ENCODE peak calls at places on chromosomes 5 and 9, in seven cellular contexts. G is CD8-positive, alpha-beta T cell; C is breast epithelium; S is Karpas-422; N is heart right ventricle; L is endodermal cell; I is NT2/D1. J is an unnamed sample. For H3K36me3, the result is how much of the 10 kb centered on the place peaks cover.

GRCh38 chr9:107484117-107484723 is 5.3 kb downstream of the KLF4 start:
- DNase-seq in G (no peak), C (peak), S (peak), N (no peak), L (peak), I (peak), J (peak)

GRCh38 chr5:177496111-177497010 is 1.0 kb downstream of the PDLIM7 start:
- DNase-seq in G (no peak), C (peak), S (peak), N (no peak), L (peak), I (peak), J (peak)

GRCh38 chr9:85871008-85871407 is 69.9 kb upstream of the NAA35 start:
- DNase-seq in G (no peak), C (no peak), S (no peak), N (no peak), L (no peak), I (no peak), J (no peak)

GRCh38 chr9:133584559-133585476 is 24.4 kb downstream of the FAM163B start:
- DNase-seq in G (no peak), C (no peak), S (no peak), N (peak), L (peak), I (no peak), J (no peak)

GRCh38 chr5:957730-958485 is 50.7 kb upstream of the NKD2 start:
- DNase-seq in G (no peak), C (peak), S (no peak), N (no peak), L (no peak), I (no peak), J (no peak)

GRCh38 chr5:34043099-34043876 is at the start of gene C1QTNF3:
- DNase-seq in G (no peak), C (no peak), S (no peak), N (no peak), L (no peak), I (no peak), J (no peak)

GRCh38 chr5:81679885-81680284 is 71.0 kb downstream of the SSBP2 start:
- DNase-seq in G (no peak), C (no peak), S (no peak), N (no peak), L (no peak), I (no peak), J (no peak)

GRCh38 chr5:15612915-15613635 is 113.1 kb downstream of the FBXL7 start:
- DNase-seq in G (no peak), C (no peak), S (no peak), N (no peak), L (no peak), I (no peak), J (no peak)

GRCh38 chr9:81193362-81194339 is 495.7 kb downstream of the TLE1 start:
- DNase-seq in G (no peak), C (no peak), S (no peak), N (no peak), L (no peak), I (no peak), J (no peak)

GRCh38 chr5:35771321-35771720 is 85.4 kb upstream of the IL7R start:
- DNase-seq in G (no peak), C (no peak), S (no peak), N (no peak), L (no peak), I (no peak), J (no peak)

GRCh38 chr9:134765785-134766184 is 114.8 kb upstream of the FCN2 start:
- DNase-seq in G (no peak), C (no peak), S (no peak), N (no peak), L (no peak), I (no peak), J (no peak)

GRCh38 chr9:134768332-134769083 is 112.1 kb upstream of the FCN2 start:
- DNase-seq in G (no peak), C (no peak), S (no peak), N (peak), L (no peak), I (no peak), J (no peak)

GRCh38 chr9:134769084-134769455 is 111.5 kb upstream of the FCN2 start:
- DNase-seq in G (no peak), C (no peak), S (no peak), N (no peak), L (no peak), I (no peak), J (no peak)

GRCh38 chr9:134764870-134765269 is 115.7 kb upstream of the FCN2 start:
- DNase-seq in G (no peak), C (no peak), S (no peak), N (no peak), L (no peak), I (no peak), J (peak)

GRCh38 chr9:134766587-134766986 is 114.0 kb upstream of the FCN2 start:
- DNase-seq in G (no peak), C (no peak), S (no peak), N (no peak), L (no peak), I (no peak), J (no peak)
- H3K36me3 ChIP-seq in G (under half), C (under half), S (under half), N (under half), L (under half), I (half or more), J (under half)

DNA sequence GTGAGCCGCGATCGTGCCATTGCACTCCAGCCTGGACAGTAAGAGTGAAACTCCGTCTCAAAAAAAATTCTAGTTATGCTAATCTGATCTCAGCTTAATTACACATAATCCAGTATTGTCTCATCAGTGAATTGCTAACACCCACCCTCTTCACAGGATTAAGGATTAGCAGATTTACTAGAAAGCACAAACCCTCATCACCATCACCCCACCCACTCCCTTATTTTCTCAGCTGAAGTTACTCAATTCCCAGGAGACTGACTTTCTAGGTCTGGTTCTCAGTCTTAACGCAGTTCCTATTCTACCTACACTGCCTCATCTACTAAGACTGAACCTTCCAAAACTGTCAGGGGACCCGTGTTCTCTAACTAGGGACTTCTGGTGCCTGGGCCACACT is 9.0 kb downstream of the TOR1B start:
- DNase-seq in G (no peak), C (no peak), S (peak), N (no peak), L (no peak), I (no peak), J (no peak)
- H3K36me3 ChIP-seq in G (under half), C (under half), S (under half), N (under half), L (half or more), I (half or more), J (under half)

GRCh38 chr5:135030691-135031145 is 3.3 kb downstream of the PITX1 start:
- DNase-seq in G (no peak), C (no peak), S (no peak), N (no peak), L (no peak), I (no peak), J (no peak)

GRCh38 chr5:135032613-135033025 is 1.4 kb downstream of the PITX1 start:
- DNase-seq in G (no peak), C (no peak), S (no peak), N (no peak), L (no peak), I (no peak), J (no peak)

GRCh38 chr5:135031146-135031812 is 2.7 kb downstream of the PITX1 start:
- DNase-seq in G (no peak), C (no peak), S (no peak), N (no peak), L (peak), I (no peak), J (no peak)

GRCh38 chr5:135033026-135033861 is 784 bp downstream of the PITX1 start:
- DNase-seq in G (no peak), C (no peak), S (peak), N (no peak), L (peak), I (no peak), J (peak)

DNA sequence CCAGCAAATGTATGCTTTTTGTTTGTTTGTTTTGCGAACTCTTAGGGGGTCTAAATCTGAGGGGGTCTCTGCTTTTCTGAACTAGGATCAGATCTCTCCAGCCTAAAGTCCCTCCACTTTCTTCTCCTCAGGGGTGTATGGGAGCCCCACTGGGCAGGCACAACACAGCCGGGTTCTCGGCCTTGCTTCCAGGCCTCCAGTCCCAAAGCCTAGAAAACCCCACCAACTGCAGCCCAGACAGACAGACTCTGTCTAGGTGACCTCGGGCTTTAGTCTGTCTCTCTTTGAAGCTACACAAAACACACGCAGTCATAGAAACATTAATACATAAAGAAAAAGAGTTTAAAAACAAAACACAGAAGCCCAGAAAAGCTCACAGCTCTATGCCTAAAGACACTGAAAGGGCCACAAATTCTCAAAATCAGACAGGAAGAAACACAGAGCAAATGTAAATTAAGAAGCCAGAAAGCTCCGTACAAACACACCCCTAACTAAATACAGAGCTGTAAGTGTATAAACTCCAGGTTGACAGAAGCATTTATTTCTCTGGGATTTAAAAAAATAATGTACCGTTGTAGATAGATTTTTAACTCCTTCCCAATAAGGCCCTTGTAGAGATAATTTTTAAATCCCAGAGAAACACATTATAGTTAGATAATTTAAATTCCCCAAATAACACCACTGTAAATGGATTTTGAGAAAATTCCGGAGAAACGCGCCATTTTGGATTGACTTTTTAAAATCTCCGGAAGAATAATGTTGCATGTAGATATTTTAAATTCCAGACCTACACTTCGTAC is 2.0 kb downstream of the PITX1 start:
- DNase-seq in G (no peak), C (no peak), S (peak), N (no peak), L (no peak), I (no peak), J (no peak)
- H3K36me3 ChIP-seq in G (under half), C (under half), S (half or more), N (under half), L (under half), I (under half), J (under half)

DNA sequence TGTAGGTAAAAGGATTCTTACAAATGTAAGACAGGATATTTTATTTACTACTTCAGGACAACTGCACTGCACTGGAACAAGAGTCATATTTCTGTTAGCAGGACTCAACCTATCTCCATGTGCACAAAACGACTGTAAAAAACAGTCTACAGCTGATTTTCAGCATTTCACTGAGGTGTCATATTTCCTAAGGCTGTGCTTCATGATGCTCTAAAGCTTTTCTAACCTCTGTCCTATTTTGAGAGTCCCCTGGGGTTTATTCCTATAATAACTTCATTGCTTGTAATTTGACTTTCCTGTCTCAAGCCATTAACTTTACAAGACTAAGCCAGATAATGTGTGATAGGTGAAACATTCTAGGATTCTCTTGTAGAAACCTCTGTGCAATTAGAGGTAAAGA is 472.3 kb downstream of the HINT1 start:
- DNase-seq in G (no peak), C (no peak), S (peak), N (no peak), L (no peak), I (no peak), J (no peak)
- H3K36me3 ChIP-seq in G (under half), C (under half), S (under half), N (under half), L (under half), I (under half), J (under half)

GRCh38 chr5:109335114-109335513 is 74.7 kb downstream of the PJA2 start:
- DNase-seq in G (no peak), C (no peak), S (no peak), N (no peak), L (no peak), I (no peak), J (no peak)
- H3K36me3 ChIP-seq in G (under half), C (under half), S (under half), N (under half), L (under half), I (under half), J (under half)

GRCh38 chr5:134549714-134550113 is 24.2 kb downstream of the JADE2 start:
- DNase-seq in G (no peak), C (no peak), S (peak), N (no peak), L (no peak), I (no peak), J (no peak)

GRCh38 chr5:134547999-134548626 is 22.6 kb downstream of the JADE2 start:
- DNase-seq in G (no peak), C (no peak), S (peak), N (no peak), L (no peak), I (no peak), J (no peak)

GRCh38 chr5:134551891-134552290 is 26.4 kb downstream of the JADE2 start:
- DNase-seq in G (no peak), C (no peak), S (no peak), N (no peak), L (no peak), I (no peak), J (no peak)

GRCh38 chr5:134552301-134552700 is 26.8 kb downstream of the JADE2 start:
- DNase-seq in G (no peak), C (no peak), S (no peak), N (peak), L (no peak), I (no peak), J (peak)

DNA sequence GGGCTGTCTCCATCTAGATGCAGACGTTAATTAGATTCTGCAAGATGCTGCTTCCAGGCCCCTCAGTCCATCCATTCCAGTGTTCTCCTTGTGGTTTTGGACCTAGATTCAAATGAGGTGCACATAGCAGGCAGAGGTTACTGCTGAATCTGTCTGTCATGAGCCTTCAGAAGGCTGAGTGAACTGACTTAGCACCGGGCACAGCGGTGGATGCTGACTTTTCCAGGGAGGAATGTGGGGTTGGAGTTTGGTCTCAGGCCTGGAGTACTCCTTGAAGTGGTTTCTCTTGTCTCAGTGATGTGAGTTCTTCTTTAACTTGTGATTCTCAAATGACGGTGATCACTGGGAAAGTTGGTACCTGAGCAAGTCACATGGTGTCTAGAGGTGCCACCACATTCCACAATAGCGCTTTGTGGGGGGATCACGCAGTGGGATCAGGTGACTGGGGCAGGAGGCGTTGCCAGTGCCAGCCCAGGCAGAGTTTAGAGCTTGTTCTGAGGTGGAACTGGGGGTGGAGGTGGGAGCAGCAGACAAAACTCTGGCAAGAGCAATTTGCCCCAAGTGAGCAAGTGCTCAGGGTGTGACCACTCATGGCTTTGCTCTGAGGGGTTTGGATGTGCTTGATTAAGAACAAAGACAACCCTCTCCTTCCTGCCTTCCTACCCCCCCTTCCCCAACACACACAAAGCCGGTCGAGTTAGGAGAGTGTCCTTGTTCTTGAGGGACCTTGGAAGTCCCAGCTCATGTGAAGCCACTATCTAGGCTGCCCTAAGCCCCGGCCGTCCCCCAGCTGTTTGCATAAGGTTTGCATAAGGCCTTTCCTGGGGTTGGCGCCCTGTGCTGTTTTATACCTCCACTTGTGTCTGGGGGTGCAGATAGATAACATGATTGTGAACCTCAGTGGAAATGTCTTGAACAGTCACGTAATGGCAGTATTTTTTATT is 25.1 kb downstream of the JADE2 start:
- DNase-seq in G (no peak), C (no peak), S (peak), N (no peak), L (no peak), I (no peak), J (peak)
- H3K36me3 ChIP-seq in G (half or more), C (under half), S (under half), N (under half), L (under half), I (half or more), J (under half)

GRCh38 chr5:140178482-140179116 is 3.6 kb downstream of the CYSTM1 start:
- DNase-seq in G (no peak), C (no peak), S (peak), N (no peak), L (no peak), I (no peak), J (no peak)

GRCh38 chr5:140175367-140176027 is 509 bp downstream of the CYSTM1 start:
- DNase-seq in G (peak), C (peak), S (peak), N (peak), L (peak), I (peak), J (peak)

GRCh38 chr5:140176028-140176382 is 1.0 kb downstream of the CYSTM1 start:
- DNase-seq in G (no peak), C (no peak), S (no peak), N (no peak), L (no peak), I (no peak), J (no peak)

GRCh38 chr5:140181002-140181483 is 6.1 kb downstream of the CYSTM1 start:
- DNase-seq in G (no peak), C (no peak), S (no peak), N (no peak), L (no peak), I (no peak), J (no peak)

DNA sequence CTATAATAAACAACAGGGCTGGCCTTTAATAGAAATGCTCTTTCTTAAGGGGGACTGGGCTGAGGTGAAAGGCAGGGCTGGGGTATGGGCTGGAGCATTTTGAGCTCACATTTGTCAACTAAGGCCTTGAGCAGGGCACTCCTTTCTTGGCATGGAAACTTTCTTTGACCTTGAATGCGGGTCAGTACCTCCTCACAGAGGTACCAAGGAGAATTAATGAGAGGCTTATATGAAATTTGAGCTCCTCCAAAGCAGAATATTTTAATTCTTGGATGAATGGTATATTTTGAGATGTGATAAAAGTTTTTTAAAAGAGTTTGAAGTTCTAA is 3.1 kb downstream of the CYSTM1 start:
- DNase-seq in G (no peak), C (no peak), S (peak), N (no peak), L (no peak), I (no peak), J (peak)
- H3K36me3 ChIP-seq in G (under half), C (under half), S (under half), N (under half), L (under half), I (under half), J (under half)

DNA sequence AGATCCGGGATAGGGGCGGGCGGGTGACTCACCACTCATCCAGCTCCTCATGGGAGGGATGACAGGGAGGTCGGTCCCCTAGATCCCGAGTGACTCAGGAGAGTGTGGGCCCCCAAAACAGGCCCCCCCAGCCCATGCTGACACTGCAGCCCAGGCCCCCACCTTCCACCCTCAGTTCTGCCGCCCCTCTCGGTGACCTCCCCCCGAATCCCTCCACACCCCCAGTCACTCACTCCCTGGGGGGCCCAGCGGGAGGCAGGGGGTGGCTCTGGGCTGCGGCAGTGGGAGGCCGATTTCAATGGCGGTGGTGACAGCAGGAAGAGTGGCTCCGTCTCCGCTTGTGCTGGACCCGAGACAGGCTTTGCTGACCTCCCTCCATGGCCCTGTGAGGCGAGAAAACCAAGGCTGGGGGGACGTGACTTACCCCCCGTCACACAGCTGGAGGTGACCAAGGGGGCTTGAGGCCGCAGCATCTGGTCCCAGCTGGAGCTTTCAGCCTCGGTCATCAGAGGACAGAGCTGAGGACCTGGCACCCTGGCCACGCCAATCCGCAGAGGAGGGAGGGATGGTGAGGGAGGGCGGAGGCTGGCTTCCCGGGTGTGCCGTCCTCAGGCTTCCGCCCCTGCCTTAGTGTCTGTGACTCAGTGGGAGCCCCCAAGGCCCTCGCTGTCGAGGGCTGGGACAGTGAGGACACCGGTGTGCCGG is 9.0 kb downstream of the GPSM1 start:
- DNase-seq in G (no peak), C (no peak), S (no peak), N (no peak), L (no peak), I (no peak), J (no peak)
- H3K36me3 ChIP-seq in G (under half), C (under half), S (under half), N (under half), L (under half), I (half or more), J (under half)

J was measured in thyroid gland.